ENCODE peak calls at places on chromosomes 5 and 9, in eight cellular contexts. Z is A549; F is HCT116; R is CD4-positive, CD25-positive, alpha-beta regulatory T cell; J is choroid plexus epithelial cell; G is ovary; A is hepatocyte; Y is fibroblast of mammary gland. C is an unnamed sample.
A peak's percentile ranks its signal among the peaks of the same experiment; 100 is the strongest.

GRCh38 chr5:66171349-66172344 is 27.5 kb downstream of the SREK1 start:
- DNase-seq in Y (peak; percentile 62), J (peak; percentile 78), A (peak; percentile 60), Z (peak; percentile 50), F (no peak), R (peak; percentile 57), G (no peak), C (peak; percentile 63)

GRCh38 chr5:158820891-158821290 is 278.8 kb downstream of the EBF1 start:
- DNase-seq in Z (no peak), Y (no peak), J (no peak), G (no peak), A (no peak), F (no peak), R (no peak), C (no peak)

GRCh38 chr9:70510157-70510770 is 95.8 kb upstream of the KLF9 start:
- DNase-seq in Z (peak; percentile 46), F (peak; percentile 24), J (peak; percentile 55), G (peak; percentile 39), R (no peak), Y (no peak), A (peak; percentile 45), C (no peak)

GRCh38 chr9:94931725-94932124 is 205.2 kb downstream of the AOPEP start:
- DNase-seq in Y (no peak), A (no peak), R (no peak), F (no peak), J (no peak), G (no peak), Z (no peak), C (no peak)

GRCh38 chr5:73236541-73237128 is 63.6 kb downstream of the TMEM174 start:
- DNase-seq in Z (no peak), J (no peak), G (no peak), A (no peak), Y (no peak), R (no peak), F (no peak), C (no peak)

GRCh38 chr9:16459421-16460148 is 410.9 kb downstream of the BNC2 start:
- DNase-seq in A (no peak), J (no peak), Z (no peak), R (no peak), F (no peak), G (no peak), Y (peak; percentile 37), C (no peak)

GRCh38 chr9:81729141-81729540 is 39.8 kb upstream of the TLE1 start:
- DNase-seq in R (no peak), Y (no peak), G (no peak), F (no peak), Z (no peak), J (no peak), A (no peak), C (no peak)

GRCh38 chr5:93062548-93062947 is 518.5 kb downstream of the NR2F1-AS1 start:
- DNase-seq in G (no peak), Z (peak; percentile 23), Y (peak; percentile 16), F (no peak), J (peak; percentile 58), R (no peak), A (no peak), C (no peak)

GRCh38 chr5:81022688-81023084 is 62.5 kb downstream of the RASGRF2 start:
- DNase-seq in R (no peak), F (no peak), Z (no peak), J (no peak), G (no peak), Y (no peak), A (no peak), C (no peak)

GRCh38 chr5:43947870-43948269 is 344.9 kb downstream of the NNT start:
- DNase-seq in R (no peak), Z (no peak), J (no peak), F (no peak), G (no peak), A (no peak), Y (peak; percentile 68), C (no peak)

GRCh38 chr9:135671591-135672041 is 8.5 kb downstream of the LCN9 start:
- DNase-seq in Z (no peak), A (no peak), G (no peak), Y (no peak), R (no peak), F (no peak), J (no peak), C (no peak)

GRCh38 chr9:72292184-72292787 is 72.7 kb downstream of the ZFAND5 start:
- DNase-seq in Y (peak; percentile 57), Z (peak; percentile 81), R (no peak), G (no peak), J (peak; percentile 77), F (no peak), A (peak; percentile 60), C (peak; percentile 68)

GRCh38 chr5:84384604-84385575 is at the start of gene EDIL3:
- DNase-seq in Z (peak; percentile 11), F (no peak), G (no peak), J (peak; percentile 69), A (peak; percentile 72), Y (peak; percentile 28), R (no peak), C (peak; percentile 73)

GRCh38 chr9:70049236-70049635 is 5.6 kb downstream of the MAMDC2 start:
- DNase-seq in G (peak; percentile 84), F (no peak), A (peak; percentile 24), Z (no peak), Y (peak; percentile 83), R (no peak), J (peak; percentile 84), C (peak; percentile 68)

GRCh38 chr5:137667341-137667740 is 68.5 kb downstream of the KLHL3 start:
- DNase-seq in J (no peak), F (no peak), R (no peak), G (no peak), Z (no peak), A (no peak), Y (no peak), C (no peak)

GRCh38 chr5:10277773-10278630 is 27.9 kb downstream of the CCT5 start:
- DNase-seq in Z (no peak), G (no peak), A (no peak), J (no peak), R (no peak), Y (no peak), F (no peak), C (no peak)

GRCh38 chr5:10275460-10275859 is 25.4 kb downstream of the CCT5 start:
- DNase-seq in R (no peak), A (no peak), F (no peak), G (no peak), Z (no peak), J (no peak), Y (no peak), C (no peak)

GRCh38 chr5:10278658-10279279 is 28.7 kb downstream of the CCT5 start:
- DNase-seq in Z (no peak), F (no peak), Y (no peak), R (no peak), J (no peak), G (no peak), A (no peak), C (no peak)

GRCh38 chr5:10275991-10276390 is 25.9 kb downstream of the CCT5 start:
- DNase-seq in F (no peak), R (no peak), Z (no peak), G (no peak), J (no peak), A (no peak), Y (no peak), C (no peak)

DNA sequence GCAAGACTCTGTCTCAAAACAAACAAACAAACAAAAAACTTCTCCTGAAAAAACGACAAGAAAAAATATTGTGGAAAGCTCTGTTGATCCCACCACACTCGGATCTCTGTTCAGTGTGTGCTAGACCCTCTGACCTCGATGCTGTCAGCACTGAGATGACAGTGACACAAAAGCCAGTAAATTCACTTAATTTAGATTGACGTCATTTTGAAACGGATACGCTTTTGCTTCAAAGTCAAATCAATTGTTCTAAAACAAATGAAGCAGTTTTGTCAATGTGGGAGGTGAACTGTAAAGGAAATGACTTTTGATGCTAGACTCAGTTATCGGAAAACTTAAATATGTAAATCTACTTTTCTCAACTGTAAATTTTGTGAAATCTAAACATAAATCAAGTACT is 26.6 kb downstream of the CCT5 start:
- DNase-seq in G (no peak), Y (no peak), J (no peak), Z (no peak), F (no peak), R (no peak), A (no peak), C (no peak)
- H3K4me3 ChIP-seq in G (no peak overlapping the region), Y (no peak overlapping the region), J (no peak overlapping the region), Z (no peak overlapping the region), F (no peak overlapping the region), R (no peak overlapping the region), A (no peak overlapping the region), C (no peak overlapping the region)

GRCh38 chr9:93061260-93061751 is 2.8 kb downstream of the SUSD3 start:
- DNase-seq in Y (no peak), Z (no peak), J (no peak), F (no peak), A (no peak), G (peak; percentile 45), R (no peak), C (no peak)

GRCh38 chr9:93060746-93061259 is 2.3 kb downstream of the SUSD3 start:
- DNase-seq in Y (peak; percentile 82), Z (peak; percentile 49), J (no peak), A (no peak), R (no peak), G (peak; percentile 68), F (no peak), C (no peak)

GRCh38 chr9:93059097-93059959 is 827 bp downstream of the SUSD3 start:
- DNase-seq in Z (no peak), J (no peak), G (peak; percentile 45), Y (no peak), F (no peak), A (no peak), R (peak; percentile 17), C (no peak)

GRCh38 chr9:93058357-93059096 is at the start of gene SUSD3:
- DNase-seq in Z (peak; percentile 24), Y (peak; percentile 36), J (peak; percentile 35), A (peak; percentile 91), R (peak; percentile 67), F (peak; percentile 39), G (peak; percentile 92), C (no peak)

GRCh38 chr9:93059960-93060591 is 1.6 kb downstream of the SUSD3 start:
- DNase-seq in F (no peak), G (peak; percentile 39), Z (no peak), Y (no peak), R (no peak), A (no peak), J (no peak), C (no peak)
- H3K4me3 ChIP-seq in F (no peak overlapping the region), G (no peak overlapping the region), Z (no peak overlapping the region), Y (no peak overlapping the region), R (peak overlapping the region; percentile 86), A (no peak overlapping the region), J (no peak overlapping the region), C (no peak overlapping the region)

DNA sequence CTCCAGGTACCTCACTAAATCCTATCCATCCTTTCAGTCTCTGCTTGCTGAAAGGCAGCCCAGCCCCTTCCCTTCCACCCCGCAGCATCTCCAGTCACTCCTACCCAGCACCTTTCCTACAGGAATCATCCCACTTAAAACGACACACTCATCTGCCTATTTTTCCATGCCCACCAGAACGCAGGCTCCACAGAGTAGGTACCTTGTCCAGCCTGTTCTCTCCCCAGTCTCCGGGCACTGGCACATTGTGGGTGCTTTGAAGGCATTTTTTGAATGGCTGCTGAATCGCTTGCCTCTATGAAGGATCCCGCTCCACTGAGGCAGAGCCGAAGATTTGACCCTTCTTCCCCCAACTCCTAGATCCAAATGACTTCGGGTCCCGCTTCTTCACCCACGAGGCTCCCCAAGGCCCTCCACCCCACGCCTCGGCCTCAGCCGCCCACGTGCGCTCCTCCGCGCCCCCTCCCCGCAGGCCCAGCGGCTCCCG is 15.6 kb downstream of the LHX6 start:
- DNase-seq in G (no peak), Z (no peak), R (no peak), F (no peak), J (no peak), A (no peak), Y (no peak), C (no peak)
- H3K4me3 ChIP-seq in G (no peak overlapping the region), Z (peak overlapping the region; percentile 49), R (no peak overlapping the region), F (peak overlapping the region; percentile 23), J (no peak overlapping the region), A (no peak overlapping the region), Y (no peak overlapping the region), C (no peak overlapping the region)

GRCh38 chr5:57042524-57042931 is 90.6 kb upstream of the MIER3 start:
- DNase-seq in J (no peak), G (no peak), Z (no peak), R (no peak), Y (no peak), A (no peak), F (no peak), C (no peak)
- H3K4me3 ChIP-seq in J (no peak overlapping the region), G (no peak overlapping the region), Z (no peak overlapping the region), R (no peak overlapping the region), Y (no peak overlapping the region), A (no peak overlapping the region), F (no peak overlapping the region), C (no peak overlapping the region)